ENCODE peak calls at places on chromosomes 11 and 22, in eight cellular contexts. U is A549, N is OCI-LY7, W is PC-3, L is IMR-90, F is SK-N-SH, H is heart left ventricle, R is endothelial cell of umbilical vein. G is an unnamed sample. For H3K4me1, the result is how much of the 10 kb centered on the place peaks cover.

GRCh38 chr11:123061403-123062157 is at the start of gene HSPA8:
- DNase-seq in U (peak), R (peak), W (peak), F (peak), N (peak), L (peak), H (peak), G (peak)

GRCh38 chr11:81007046-81007445 is 1566.2 kb upstream of the TENM4 start:
- DNase-seq in L (peak), N (no peak), F (peak), H (no peak), R (peak), W (peak), U (no peak), G (no peak)

GRCh38 chr11:90222152-90222458 is 744 bp downstream of the CHORDC1 start:
- DNase-seq in U (no peak), H (no peak), W (no peak), N (no peak), R (peak), F (no peak), L (no peak), G (no peak)

GRCh38 chr22:19892249-19892879 is 37.7 kb upstream of the GNB1L start:
- DNase-seq in L (peak), N (peak), U (no peak), H (no peak), F (peak), W (no peak), R (peak), G (no peak)

GRCh38 chr11:2312232-2313042 is 10.6 kb downstream of the TSPAN32 start:
- DNase-seq in N (no peak), H (peak), L (peak), F (peak), U (no peak), R (no peak), W (peak), G (peak)

GRCh38 chr22:23248583-23248982 is 68.3 kb downstream of the BCR start:
- DNase-seq in H (no peak), L (peak), U (no peak), F (no peak), R (peak), W (peak), N (no peak), G (no peak)

GRCh38 chr11:74936087-74936486 is 12.8 kb downstream of the XRRA1 start:
- DNase-seq in F (peak), R (no peak), N (no peak), L (no peak), H (no peak), U (no peak), W (no peak), G (no peak)

GRCh38 chr11:120517390-120518315 is 6.1 kb downstream of the GRIK4 start:
- DNase-seq in L (peak), U (no peak), N (no peak), R (peak), F (no peak), H (no peak), W (no peak), G (no peak)

GRCh38 chr11:93005239-93005638 is 35.8 kb downstream of the MTNR1B start:
- DNase-seq in W (peak), L (peak), U (no peak), N (no peak), R (no peak), H (no peak), F (no peak), G (no peak)

GRCh38 chr22:38832005-38832978 is 11.5 kb downstream of the NPTXR start:
- DNase-seq in L (no peak), R (no peak), U (no peak), W (no peak), H (no peak), F (no peak), N (no peak), G (no peak)

GRCh38 chr11:64449381-64450167 is 90.6 kb downstream of the RPS6KA4 start:
- DNase-seq in N (peak), W (peak), R (peak), F (peak), H (peak), L (peak), U (peak), G (peak)

GRCh38 chr11:3683039-3683438 is 11.9 kb upstream of the CHRNA10 start:
- DNase-seq in F (no peak), W (no peak), L (no peak), H (no peak), U (no peak), R (no peak), N (no peak), G (no peak)

GRCh38 chr22:23180893-23181762 is 819 bp downstream of the BCR start:
- DNase-seq in U (peak), H (peak), N (peak), W (peak), F (peak), L (no peak), R (peak), G (no peak)

GRCh38 chr22:32842486-32842885 is 41.0 kb downstream of the TIMP3 start:
- DNase-seq in L (peak), N (no peak), R (no peak), W (no peak), F (no peak), H (no peak), U (no peak), G (no peak)

GRCh38 chr22:26892401-26893033 is 235.1 kb downstream of the MIAT start:
- DNase-seq in H (no peak), R (peak), W (no peak), F (no peak), U (peak), N (no peak), L (no peak), G (no peak)

GRCh38 chr11:121544956-121545355 is 92.2 kb upstream of the SORL1-AS1 start:
- DNase-seq in W (no peak), R (no peak), N (peak), F (no peak), H (no peak), U (no peak), L (no peak), G (no peak)

GRCh38 chr11:114076974-114077373 is 17.5 kb downstream of the ZBTB16 start:
- DNase-seq in N (no peak), U (no peak), W (no peak), L (no peak), F (peak), H (no peak), R (no peak), G (no peak)

GRCh38 chr11:46296520-46297448 is 19.3 kb downstream of the CREB3L1 start:
- DNase-seq in U (no peak), L (peak), N (no peak), F (peak), R (peak), H (peak), W (peak), G (peak)

GRCh38 chr11:57476223-57476882 is 16.0 kb downstream of the RTN4RL2 start:
- DNase-seq in H (peak), F (peak), R (no peak), W (peak), U (no peak), L (no peak), N (no peak), G (no peak)

GRCh38 chr11:14234446-14234845 is 124.5 kb downstream of the RRAS2 start:
- DNase-seq in R (no peak), F (no peak), N (no peak), U (no peak), H (no peak), W (no peak), L (no peak), G (peak)

GRCh38 chr11:129694966-129695365 is 120.7 kb upstream of the TMEM45B start:
- DNase-seq in F (no peak), N (no peak), H (no peak), R (peak), L (no peak), U (no peak), W (peak), G (no peak)

GRCh38 chr11:59216654-59217640 is 4.2 kb upstream of the MPEG1 start:
- DNase-seq in R (no peak), W (peak), L (peak), N (peak), F (no peak), U (no peak), H (no peak), G (no peak)

GRCh38 chr22:36334838-36335603 is 52.7 kb downstream of the MYH9 start:
- DNase-seq in U (no peak), W (peak), L (peak), N (no peak), R (no peak), F (no peak), H (no peak), G (peak)

GRCh38 chr11:65491614-65492386 is 7.0 kb upstream of the MALAT1 start:
- DNase-seq in R (peak), H (peak), F (no peak), U (peak), N (peak), L (peak), W (peak), G (peak)

GRCh38 chr11:67401495-67402191 is at the start of gene PPP1CA:
- DNase-seq in W (peak), R (peak), N (peak), H (peak), L (peak), F (peak), U (peak), G (peak)

GRCh38 chr22:19085233-19086043 is 36.8 kb downstream of the DGCR2 start:
- DNase-seq in W (peak), L (peak), N (peak), R (peak), U (peak), F (peak), H (no peak), G (no peak)

GRCh38 chr11:65301491-65302329 is 13.0 kb upstream of the CDC42EP2 start:
- DNase-seq in N (no peak), U (no peak), H (peak), R (no peak), F (peak), W (no peak), L (peak), G (peak)

GRCh38 chr11:64608260-64608538 is 17.2 kb downstream of the SLC22A12 start:
- DNase-seq in F (no peak), U (no peak), R (no peak), H (no peak), L (no peak), N (no peak), W (no peak), G (no peak)

GRCh38 chr22:22394589-22394988 is 114.0 kb downstream of the ZNF280B start:
- DNase-seq in F (no peak), N (peak), R (no peak), H (no peak), L (no peak), U (no peak), W (no peak), G (no peak)

GRCh38 chr11:34302046-34302921 is 55.5 kb downstream of the ABTB2 start:
- DNase-seq in U (no peak), R (no peak), N (no peak), H (no peak), W (peak), F (no peak), L (peak), G (no peak)

GRCh38 chr11:95767498-95767897 is 22.1 kb downstream of the FAM76B start:
- DNase-seq in F (no peak), N (no peak), W (peak), L (peak), R (no peak), U (peak), H (no peak), G (no peak)

GRCh38 chr11:86765146-86765663 is 35.1 kb upstream of the PRSS23 start:
- DNase-seq in U (no peak), H (no peak), L (peak), W (no peak), N (no peak), F (no peak), R (no peak), G (no peak)

GRCh38 chr22:21045585-21046294 is at the start of gene LRRC74B:
- DNase-seq in W (peak), F (peak), N (peak), L (peak), R (peak), H (peak), U (peak), G (peak)

GRCh38 chr22:30038219-30038618 is 42.0 kb upstream of the HORMAD2 start:
- DNase-seq in H (no peak), U (peak), N (no peak), W (peak), F (no peak), R (peak), L (peak), G (peak)

GRCh38 chr22:44907765-44908737 is 101.8 kb downstream of the PHF21B start:
- DNase-seq in H (no peak), R (no peak), N (no peak), L (no peak), F (no peak), W (no peak), U (no peak), G (no peak)

GRCh38 chr11:3158821-3159220 is 6.3 kb downstream of the OSBPL5 start:
- DNase-seq in N (no peak), F (no peak), U (no peak), W (no peak), R (no peak), H (no peak), L (no peak), G (no peak)

GRCh38 chr22:35950262-35950661 is 78.4 kb downstream of the RBFOX2 start:
- DNase-seq in L (no peak), F (no peak), N (no peak), U (peak), W (no peak), R (no peak), H (no peak), G (no peak)

GRCh38 chr22:37053310-37054077 is 2.0 kb downstream of the KCTD17 start:
- DNase-seq in U (no peak), H (no peak), N (no peak), R (no peak), W (no peak), L (no peak), F (no peak), G (no peak)

GRCh38 chr11:69357458-69358397 is 63.8 kb downstream of the MYEOV start:
- DNase-seq in N (no peak), U (no peak), H (no peak), F (no peak), R (no peak), W (no peak), L (no peak), G (no peak)

GRCh38 chr11:69355346-69355940 is 61.5 kb downstream of the MYEOV start:
- DNase-seq in L (no peak), U (no peak), F (no peak), H (no peak), R (no peak), N (no peak), W (no peak), G (no peak)

GRCh38 chr11:69356703-69357457 is 62.9 kb downstream of the MYEOV start:
- DNase-seq in H (no peak), W (no peak), R (no peak), U (no peak), N (no peak), L (no peak), F (no peak), G (no peak)

GRCh38 chr11:69354545-69354897 is 60.6 kb downstream of the MYEOV start:
- DNase-seq in R (no peak), U (no peak), L (no peak), H (no peak), W (no peak), N (no peak), F (no peak), G (no peak)

DNA sequence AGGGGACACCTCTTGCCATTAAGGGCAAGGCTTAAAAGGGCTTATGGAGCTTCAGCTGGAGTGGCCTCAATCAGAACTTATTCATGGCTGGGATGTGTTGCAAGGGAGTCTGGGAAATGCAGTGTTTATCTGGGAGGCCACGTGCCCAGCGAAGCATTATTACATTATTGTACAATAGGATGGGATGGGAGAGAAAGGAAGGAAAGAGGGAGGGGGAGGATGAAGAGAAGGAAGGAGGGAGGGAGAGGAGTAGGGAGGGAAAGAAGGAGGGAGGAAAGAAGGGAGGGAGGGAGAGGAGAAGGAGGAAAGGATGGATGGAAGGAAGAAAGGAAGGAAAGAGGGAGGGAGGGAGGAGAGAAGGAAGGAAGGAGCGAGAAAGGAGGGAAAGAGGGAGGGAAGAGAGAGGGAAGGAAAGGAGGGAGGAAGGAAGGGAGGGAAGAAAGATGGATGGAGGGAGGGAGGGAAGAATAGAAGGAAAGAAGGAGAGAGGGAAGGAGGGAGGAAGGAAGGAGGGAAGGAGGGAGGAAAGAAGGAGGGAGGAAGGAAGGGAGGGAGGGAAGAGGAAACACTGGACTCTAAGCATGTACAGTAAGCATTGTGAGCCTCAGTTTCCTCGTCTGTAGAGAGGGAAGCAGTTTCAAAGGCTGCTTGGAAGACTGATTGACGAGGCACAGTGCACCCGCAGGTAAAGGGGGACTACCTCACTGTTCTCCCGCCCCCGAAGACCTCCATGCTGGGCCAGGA is 62.2 kb downstream of the MYEOV start:
- DNase-seq in R (no peak), F (no peak), L (no peak), U (no peak), N (no peak), H (no peak), W (no peak), G (no peak)
- H3K4me1 ChIP-seq in R (under half), F (under half), L (under half), U (under half), N (under half), H (under half), W (under half), G (under half)

GRCh38 chr11:8809605-8810272 is 101.2 kb upstream of the AKIP1 start:
- DNase-seq in W (no peak), R (no peak), U (no peak), H (no peak), L (no peak), N (no peak), F (peak), G (no peak)

GRCh38 chr11:8808226-8808585 is 102.8 kb upstream of the AKIP1 start:
- DNase-seq in W (no peak), H (no peak), L (no peak), F (no peak), N (no peak), R (no peak), U (no peak), G (no peak)

GRCh38 chr11:8810331-8811301 is 100.4 kb upstream of the AKIP1 start:
- DNase-seq in R (peak), L (peak), F (peak), U (no peak), H (peak), W (peak), N (no peak), G (peak)

GRCh38 chr11:8807544-8808225 is 103.3 kb upstream of the AKIP1 start:
- DNase-seq in W (no peak), R (no peak), H (no peak), U (no peak), F (no peak), L (peak), N (no peak), G (peak)

GRCh38 chr11:8809185-8809584 is 101.8 kb upstream of the AKIP1 start:
- DNase-seq in N (no peak), U (no peak), H (no peak), L (no peak), F (no peak), W (no peak), R (no peak), G (no peak)
- H3K4me3 ChIP-seq in N (no peak), U (no peak), H (peak), L (peak), F (peak), W (no peak), R (no peak), G (peak)

DNA sequence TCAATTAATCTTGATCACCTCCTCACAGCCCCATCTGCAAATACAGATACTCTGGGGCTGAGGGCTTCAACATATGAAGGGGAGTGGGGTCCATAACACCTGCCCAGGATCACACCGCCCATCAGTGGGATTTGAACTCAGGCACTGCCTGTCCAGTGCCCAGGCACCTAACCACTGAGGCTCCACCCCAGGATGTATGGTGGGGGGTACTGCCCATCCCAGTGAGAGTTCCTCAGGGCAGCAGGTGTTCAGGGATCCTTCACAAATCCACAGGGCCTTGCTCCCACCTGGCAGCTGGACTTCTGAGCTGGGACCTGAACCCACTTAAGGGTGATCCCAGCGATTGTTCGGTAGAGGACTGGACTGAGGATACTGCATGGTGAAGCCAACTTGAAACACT is 33.2 kb downstream of the PRDM11 start:
- DNase-seq in F (no peak), W (no peak), N (no peak), L (no peak), R (no peak), U (no peak), H (no peak), G (peak)
- H3K27ac ChIP-seq in F (peak), W (no peak), N (no peak), L (no peak), R (no peak), U (peak), H (peak), G (peak)

GRCh38 chr11:47396049-47396320 is 12.4 kb upstream of the SLC39A13 start:
- DNase-seq in U (no peak), F (no peak), H (no peak), R (no peak), N (no peak), W (no peak), L (no peak), G (no peak)
- H3K4me1 ChIP-seq in U (under half), F (under half), H (under half), R (under half), N (half or more), W (under half), L (under half), G (under half)

GRCh38 chr11:19241260-19242183 is 777 bp upstream of the E2F8 start:
- DNase-seq in N (peak), H (peak), W (peak), F (peak), U (peak), L (no peak), R (peak), G (peak)
- H3K4me3 ChIP-seq in N (peak), H (peak), W (peak), F (peak), U (peak), L (peak), R (peak), G (peak)

GRCh38 chr22:17982572-17983141 is 41.7 kb downstream of the MICAL3 start:
- DNase-seq in F (no peak), L (no peak), N (no peak), U (no peak), W (no peak), R (no peak), H (no peak), G (no peak)

GRCh38 chr22:17980638-17981051 is 43.7 kb downstream of the MICAL3 start:
- DNase-seq in F (peak), N (peak), H (no peak), U (no peak), L (peak), R (peak), W (no peak), G (peak)

GRCh38 chr22:17981497-17981896 is 42.9 kb downstream of the MICAL3 start:
- DNase-seq in L (no peak), U (no peak), N (peak), W (no peak), F (no peak), H (no peak), R (no peak), G (no peak)

GRCh38 chr22:17978027-17978426 is 46.3 kb downstream of the MICAL3 start:
- DNase-seq in R (no peak), H (no peak), L (no peak), U (no peak), W (no peak), F (no peak), N (no peak), G (no peak)

DNA sequence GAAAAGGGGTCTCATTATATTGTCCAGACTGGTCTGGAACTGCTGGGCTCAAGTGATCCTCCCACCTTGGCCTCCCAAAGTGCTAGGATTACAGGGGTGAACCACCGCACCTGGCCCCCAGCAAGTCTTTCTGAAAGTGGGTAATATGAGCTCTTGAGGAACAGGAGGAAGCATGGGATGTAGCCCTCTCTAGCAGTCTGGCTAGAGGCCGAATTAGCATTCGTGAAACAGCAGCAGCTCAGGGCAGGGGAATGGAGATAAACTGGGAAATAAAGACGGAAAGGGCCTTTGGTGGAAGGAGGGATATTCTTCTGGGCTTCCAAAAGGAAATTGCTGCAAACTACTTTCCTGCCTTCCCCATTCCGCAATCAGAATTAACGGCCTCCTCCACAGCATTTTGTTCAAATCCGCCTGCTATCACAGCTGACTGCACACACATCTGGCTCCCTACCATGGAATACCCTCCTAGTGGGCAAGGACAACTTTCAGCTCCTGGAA is 44.3 kb downstream of the MICAL3 start:
- DNase-seq in L (no peak), U (no peak), N (no peak), H (no peak), W (no peak), F (no peak), R (peak), G (peak)
- H3K27ac ChIP-seq in L (no peak), U (peak), N (peak), H (peak), W (no peak), F (peak), R (no peak), G (no peak)